ENCODE peak calls at places on chromosomes 13 and 19, in five cellular contexts. H, Q, N, K and R are unnamed samples.

GRCh38 chr19:16342002-16342715 is 17.5 kb downstream of the KLF2 start:
- DNase-seq in H (peak; percentile 29), N (no peak), K (no peak), Q (peak; percentile 85), R (no peak)

GRCh38 chr13:97583884-97584497 is 150.0 kb downstream of the RAP2A start:
- DNase-seq in N (no peak), Q (no peak), H (no peak), K (no peak), R (no peak)

GRCh38 chr13:44088911-44089851 is 209.5 kb downstream of the LACC1 start:
- DNase-seq in N (no peak), Q (no peak), K (no peak), H (no peak), R (no peak)

GRCh38 chr13:23871616-23872220 is 17.5 kb downstream of the MIPEP start:
- DNase-seq in Q (no peak), K (no peak), N (no peak), H (no peak), R (no peak)

GRCh38 chr13:77026255-77026782 is 640 bp downstream of the FBXL3 start:
- DNase-seq in N (no peak), K (peak; percentile 92), Q (peak; percentile 40), H (peak; percentile 61), R (peak; percentile 94)

GRCh38 chr13:99197257-99197651 is 3.4 kb upstream of the UBAC2 start:
- DNase-seq in H (no peak), N (no peak), K (no peak), Q (no peak), R (no peak)

GRCh38 chr13:62482351-62482750 is 1066.7 kb upstream of the PCDH20 start:
- DNase-seq in N (no peak), K (no peak), Q (no peak), H (no peak), R (no peak)

GRCh38 chr19:18733196-18733647 is 49.7 kb downstream of the CRTC1 start:
- DNase-seq in H (no peak), Q (no peak), N (no peak), K (no peak), R (no peak)

GRCh38 chr19:9406798-9407352 is 28.5 kb downstream of the ZNF266 start:
- DNase-seq in H (no peak), Q (no peak), K (peak; percentile 69), N (no peak), R (peak; percentile 85)

GRCh38 chr19:6424939-6425731 is 524 bp upstream of the KHSRP start:
- DNase-seq in Q (peak; percentile 100), K (peak; percentile 100), N (peak; percentile 100), H (peak; percentile 98), R (peak; percentile 99)

GRCh38 chr13:111044087-111044830 is 70.9 kb upstream of the ARHGEF7 start:
- DNase-seq in H (no peak), Q (no peak), K (peak; percentile 46), N (no peak), R (no peak)

GRCh38 chr19:51365211-51366049 is 758 bp downstream of the ETFB start:
- DNase-seq in N (peak; percentile 2), H (no peak), K (peak; percentile 74), Q (no peak), R (no peak)

GRCh38 chr19:42042455-42043170 is 27.4 kb downstream of the GRIK5 start:
- DNase-seq in N (no peak), Q (no peak), K (no peak), H (no peak), R (no peak)

GRCh38 chr13:53010374-53011105 is 18.1 kb upstream of the OLFM4 start:
- DNase-seq in K (no peak), H (no peak), N (no peak), Q (no peak), R (no peak)

GRCh38 chr19:35644987-35645679 is 3.0 kb upstream of the COX6B1 start:
- DNase-seq in H (peak; percentile 42), K (peak; percentile 90), Q (no peak), N (no peak), R (peak; percentile 92)

GRCh38 chr19:33512580-33513137 is 8.9 kb downstream of the PEPD start:
- DNase-seq in N (no peak), K (no peak), H (no peak), Q (no peak), R (peak; percentile 11)

GRCh38 chr13:45162821-45163220 is 38.0 kb downstream of the KCTD4 start:
- DNase-seq in H (no peak), N (peak; percentile 47), Q (no peak), K (no peak), R (no peak)